ENCODE peak calls at places on chromosomes 7 and 10, in eight cellular contexts. N is tibial nerve; V is stimulated activated naive B cell treated with anti-CD40 and anti-IgM and Interleukin-4, amounts not matched to agents 10 μg/mL and 1 μg/mL and 100 μg/mL, for 72 hours; I is GM04503; J is amniotic stem cell; C is NCI-H69; F is stimulated activated CD4-positive, alpha-beta T cell treated with anti-CD3 and anti-CD28 coated beads, TNF-alpha, amount 100 ng/mL, for 24 hours; T is kidney tubule cell. Y is an unnamed sample.

GRCh38 chr7:98754041-98754479 is 115.8 kb downstream of the TMEM130 start:
- DNase-seq in N (no peak), V (no peak), I (no peak), J (no peak), C (peak), F (no peak), T (peak), Y (no peak)

GRCh38 chr10:44858017-44858371 is 53.1 kb upstream of the TMEM72 start:
- DNase-seq in N (no peak), V (no peak), I (no peak), J (no peak), C (no peak), F (no peak), T (no peak), Y (no peak)

GRCh38 chr10:93030409-93030808 is 30.2 kb upstream of the CYP26C1 start:
- DNase-seq in N (no peak), V (no peak), I (peak), J (peak), C (no peak), F (no peak), T (peak), Y (no peak)

GRCh38 chr7:156063241-156063810 is 251.1 kb upstream of the SHH start:
- DNase-seq in N (no peak), V (no peak), I (no peak), J (no peak), C (no peak), F (no peak), T (no peak), Y (no peak)

GRCh38 chr7:152315845-152316244 is 120.0 kb downstream of the KMT2C start:
- DNase-seq in N (no peak), V (no peak), I (no peak), J (no peak), C (peak), F (no peak), T (no peak), Y (no peak)

GRCh38 chr7:12630615-12630884 is 56.9 kb upstream of the ARL4A start:
- DNase-seq in N (no peak), V (no peak), I (no peak), J (no peak), C (peak), F (no peak), T (no peak), Y (no peak)

GRCh38 chr7:83655951-83656556 is 7.1 kb upstream of the SEMA3E start:
- DNase-seq in N (peak), V (no peak), I (no peak), J (peak), C (peak), F (no peak), T (peak), Y (no peak)

GRCh38 chr7:30662431-30662939 is 19.8 kb downstream of the CRHR2 start:
- DNase-seq in N (no peak), V (no peak), I (no peak), J (no peak), C (no peak), F (no peak), T (no peak), Y (no peak)

GRCh38 chr7:22481726-22482125 is 18.3 kb downstream of the STEAP1B start:
- DNase-seq in N (no peak), V (no peak), I (peak), J (no peak), C (peak), F (no peak), T (peak), Y (no peak)

GRCh38 chr10:53664620-53665019 is 892.0 kb upstream of the MBL2 start:
- DNase-seq in N (peak), V (no peak), I (no peak), J (no peak), C (peak), F (no peak), T (peak), Y (no peak)

GRCh38 chr7:84372155-84372621 is 177.6 kb upstream of the SEMA3A start:
- DNase-seq in N (no peak), V (no peak), I (peak), J (peak), C (peak), F (no peak), T (peak), Y (no peak)

GRCh38 chr10:129955591-129956284 is 8.3 kb downstream of the EBF3 start:
- DNase-seq in N (no peak), V (no peak), I (no peak), J (no peak), C (peak), F (no peak), T (peak), Y (no peak)

GRCh38 chr10:46538723-46539426 is 17.6 kb downstream of the GPRIN2 start:
- DNase-seq in N (no peak), V (no peak), I (no peak), J (no peak), C (no peak), F (no peak), T (no peak), Y (no peak)

GRCh38 chr10:75693453-75693852 is 262.0 kb downstream of the LRMDA start:
- DNase-seq in N (no peak), V (no peak), I (no peak), J (no peak), C (no peak), F (no peak), T (no peak), Y (no peak)

GRCh38 chr7:154916381-154917213 is 86.3 kb downstream of the PAXIP1 start:
- DNase-seq in N (no peak), V (no peak), I (no peak), J (no peak), C (no peak), F (no peak), T (no peak), Y (no peak)

GRCh38 chr7:150404785-150405583 is 25.9 kb downstream of the ZNF775 start:
- DNase-seq in N (peak), V (peak), I (no peak), J (peak), C (peak), F (peak), T (peak), Y (peak)

GRCh38 chr7:7181519-7182155 is 707 bp upstream of the C1GALT1 start:
- DNase-seq in N (peak), V (peak), I (no peak), J (no peak), C (peak), F (peak), T (peak), Y (peak)

GRCh38 chr10:25766213-25766612 is 167.8 kb upstream of the MYO3A start:
- DNase-seq in N (no peak), V (no peak), I (no peak), J (no peak), C (peak), F (no peak), T (no peak), Y (no peak)

GRCh38 chr7:32357535-32358277 is 132.5 kb downstream of the LSM5 start:
- DNase-seq in N (no peak), V (no peak), I (no peak), J (no peak), C (peak), F (no peak), T (peak), Y (no peak)

GRCh38 chr7:33872870-33873269 is 32.5 kb upstream of the BMPER start:
- DNase-seq in N (no peak), V (no peak), I (no peak), J (no peak), C (no peak), F (no peak), T (no peak), Y (no peak)

GRCh38 chr10:132409667-132410028 is 12.6 kb downstream of the PWWP2B start:
- DNase-seq in N (no peak), V (no peak), I (no peak), J (no peak), C (no peak), F (no peak), T (no peak), Y (no peak)

GRCh38 chr7:75920431-75921161 is 5.6 kb downstream of the POR start:
- DNase-seq in N (no peak), V (no peak), I (no peak), J (no peak), C (no peak), F (peak), T (peak), Y (no peak)